ENCODE peak calls at places on chromosomes 4 and X, in five cellular contexts. O is H9, Y is progenitor cell of endocrine pancreas, X is BE2C, D is gastrocnemius medialis. F is an unnamed sample.
A peak's percentile ranks its signal among the peaks of the same experiment; 100 is the strongest.

GRCh38 chr4:88275949-88276515 is 8.3 kb downstream of the PPM1K start:
- DNase-seq in O (no peak), Y (no peak), X (no peak), D (no peak), F (no peak)

GRCh38 chr4:60368986-60369385 is 831.1 kb upstream of the ADGRL3 start:
- DNase-seq in O (no peak), Y (no peak), X (no peak), D (no peak), F (no peak)

GRCh38 chr4:130849985-130850632 is 1754.2 kb downstream of the C4orf33 start:
- DNase-seq in O (no peak), Y (no peak), X (peak; percentile 11), D (no peak), F (no peak)

GRCh38 chr4:81421346-81422218 is 50.1 kb downstream of the RASGEF1B start:
- DNase-seq in O (no peak), Y (no peak), X (no peak), D (no peak), F (no peak)

GRCh38 chrX:154013614-154014360 is 5.9 kb downstream of the IRAK1 start:
- DNase-seq in O (peak; percentile 63), Y (peak; percentile 32), X (peak; percentile 53), D (no peak), F (peak; percentile 60)

GRCh38 chr4:128844931-128845330 is 35.4 kb downstream of the JADE1 start:
- DNase-seq in O (no peak), Y (no peak), X (no peak), D (peak; percentile 21), F (no peak)

GRCh38 chr4:169640261-169640880 is 20.0 kb downstream of the CLCN3 start:
- DNase-seq in O (no peak), Y (no peak), X (no peak), D (no peak), F (no peak)

GRCh38 chrX:150575415-150575814 is 7.0 kb downstream of the MTM1 start:
- DNase-seq in O (no peak), Y (no peak), X (no peak), D (no peak), F (no peak)

GRCh38 chrX:112839856-112840255 is 775 bp downstream of the AMOT start:
- DNase-seq in O (no peak), Y (no peak), X (no peak), D (no peak), F (no peak)

GRCh38 chrX:118802857-118803256 is 20.8 kb upstream of the ZCCHC12 start:
- DNase-seq in O (no peak), Y (no peak), X (no peak), D (peak; percentile 14), F (no peak)

DNA sequence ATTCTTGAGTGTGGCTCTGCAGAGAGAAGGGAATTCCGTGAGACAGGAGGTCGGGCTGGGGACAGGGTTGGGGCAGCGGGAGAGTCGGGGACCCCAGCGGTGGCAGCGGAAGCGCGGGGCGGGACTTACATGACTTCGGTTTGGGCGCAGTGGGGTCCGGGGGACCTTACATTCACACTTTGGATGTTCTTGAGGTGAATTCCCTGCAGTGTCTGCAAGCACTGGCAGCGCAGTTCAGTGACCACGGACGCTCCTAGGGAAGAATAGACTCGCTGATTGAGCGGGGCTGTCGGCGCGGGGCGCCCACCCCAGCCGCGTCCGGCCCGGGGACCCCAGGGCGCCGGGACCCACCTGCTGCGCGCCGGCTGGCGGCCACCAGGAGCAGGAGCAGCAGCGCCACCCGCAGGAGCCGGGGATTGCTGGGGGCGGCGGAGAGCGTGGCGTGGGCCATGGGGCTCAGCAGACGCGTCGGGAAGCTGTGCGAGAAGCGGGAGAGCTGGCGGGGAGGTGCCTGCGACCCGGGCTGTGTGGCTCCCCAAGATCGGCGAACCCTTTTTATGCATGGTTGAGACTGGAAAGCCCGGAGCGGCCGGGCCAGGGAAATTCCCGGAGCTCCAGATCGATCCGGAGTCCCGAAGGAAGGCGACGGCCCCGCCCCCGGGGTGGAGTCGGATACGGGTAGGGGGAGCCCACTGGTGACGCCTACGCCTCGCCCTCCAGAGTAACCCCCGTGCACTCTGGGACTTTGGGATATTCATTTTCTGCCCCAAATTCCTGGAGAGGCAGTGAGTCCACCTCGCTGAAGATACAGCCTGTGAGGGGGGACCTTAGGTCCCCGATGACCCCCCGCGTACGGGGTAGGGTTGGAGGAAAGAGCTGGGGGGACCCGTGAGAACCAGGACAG is at the start of gene CXCL3:
- DNase-seq in O (peak; percentile 76), Y (peak; percentile 61), X (peak; percentile 34), D (peak; percentile 37), F (peak; percentile 86)
- TF ChIP-seq CTCF in O (peak; percentile 56), Y (peak; percentile 65), X (no peak), D (peak; percentile 9), F (no peak)

GRCh38 chr4:185036842-185037241 is 18.6 kb downstream of the HELT start:
- DNase-seq in O (no peak), Y (no peak), X (no peak), D (no peak), F (no peak)
- TF ChIP-seq CTCF in O (peak; percentile 55), Y (peak; percentile 12), X (no peak), D (no peak), F (no peak)

GRCh38 chr4:84158670-84159069 is 340.4 kb downstream of the NKX6-1 start:
- DNase-seq in O (no peak), Y (no peak), X (no peak), D (no peak), F (no peak)

DNA sequence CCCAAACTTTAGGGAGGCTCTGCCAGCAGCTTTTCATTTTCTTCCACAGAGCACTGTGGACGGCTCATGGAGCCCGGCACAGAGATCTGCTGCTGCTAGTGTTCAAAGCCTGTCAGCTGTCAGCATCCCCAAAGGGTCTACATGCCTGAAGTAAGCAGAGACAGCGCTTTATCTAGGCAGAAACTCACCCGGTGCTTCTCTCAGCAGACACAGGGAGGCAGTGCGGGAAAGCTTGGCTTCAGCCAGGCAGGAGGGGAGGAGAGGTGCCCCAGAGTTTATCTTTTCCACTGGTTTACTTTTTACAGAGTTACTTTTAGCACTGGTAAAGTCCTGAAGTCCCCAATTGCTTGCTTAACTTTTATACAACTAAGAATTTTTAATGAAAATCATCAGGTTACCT is 339.3 kb downstream of the NKX6-1 start:
- DNase-seq in O (peak; percentile 64), Y (no peak), X (peak; percentile 69), D (no peak), F (peak; percentile 44)
- TF ChIP-seq CTCF in O (peak; percentile 69), Y (peak; percentile 52), X (peak; percentile 77), D (no peak), F (peak; percentile 41)

DNA sequence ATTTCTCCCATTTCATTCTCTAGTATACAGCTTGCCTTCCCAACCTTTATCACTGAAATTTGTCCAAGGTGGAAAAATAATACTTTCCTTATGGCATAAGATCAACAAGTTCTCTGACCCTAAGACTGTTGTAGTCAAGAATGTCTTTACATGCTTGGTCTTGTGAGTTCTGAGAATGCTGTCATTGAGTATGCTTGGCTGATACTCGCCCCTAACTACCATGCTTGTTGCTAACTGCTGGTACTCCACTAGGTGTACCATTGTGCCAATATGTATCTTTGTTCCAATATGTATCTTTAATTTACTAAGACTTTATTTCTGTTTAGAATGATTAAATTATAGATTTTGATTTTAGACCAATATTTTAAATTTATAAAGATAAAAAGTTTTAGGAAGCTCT is 796.4 kb downstream of the PCDH7 start:
- DNase-seq in O (no peak), Y (no peak), X (no peak), D (no peak), F (no peak)
- TF ChIP-seq CTCF in O (peak; percentile 29), Y (no peak), X (no peak), D (no peak), F (no peak)

DNA sequence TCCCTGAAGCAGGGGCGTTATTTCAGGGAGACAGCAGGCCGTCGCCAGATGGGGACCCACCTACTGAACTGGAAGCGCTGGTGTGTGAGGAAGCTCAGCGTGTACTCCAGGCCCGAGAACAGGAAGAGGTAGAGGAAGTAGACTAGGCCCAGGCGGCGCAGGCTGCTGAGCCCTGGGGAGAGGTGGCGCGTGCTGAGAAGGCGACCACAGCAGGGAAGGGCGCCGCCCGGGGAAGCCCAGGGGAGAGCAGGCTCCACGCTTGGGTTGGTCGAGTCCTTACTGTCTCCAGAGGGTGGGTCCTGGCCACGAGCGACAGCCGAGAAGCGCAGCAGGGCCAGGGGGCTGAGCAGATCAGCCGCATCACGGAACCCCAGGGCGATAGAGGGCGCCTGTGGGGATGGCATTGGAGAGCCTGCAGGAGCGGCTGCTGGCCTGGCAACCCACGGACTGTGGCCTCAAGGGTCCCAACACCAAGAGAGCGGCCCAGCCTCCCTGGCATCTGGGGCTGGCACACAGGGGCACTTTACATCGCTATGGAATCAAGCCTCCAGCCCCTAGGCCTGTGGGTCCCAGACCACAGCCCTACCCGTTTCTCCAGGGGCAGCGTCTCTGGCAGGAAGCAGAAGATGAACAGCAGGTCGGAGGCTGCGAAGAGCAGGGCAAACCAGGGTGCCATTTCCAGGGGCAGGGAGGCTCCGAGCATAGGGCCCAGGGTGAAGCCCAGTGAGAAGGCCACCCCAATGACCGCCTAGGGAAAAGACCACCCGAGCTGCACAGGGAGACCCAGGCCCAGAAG is 31.2 kb downstream of the NOP14 start:
- DNase-seq in O (peak; percentile 71), Y (no peak), X (no peak), D (peak; percentile 49), F (no peak)
- TF ChIP-seq CTCF in O (peak; percentile 34), Y (no peak), X (no peak), D (no peak), F (no peak)

GRCh38 chr4:85703098-85703497 is 228.1 kb downstream of the ARHGAP24 start:
- DNase-seq in O (no peak), Y (no peak), X (no peak), D (no peak), F (no peak)

GRCh38 chr4:85713005-85713404 is 238.1 kb downstream of the ARHGAP24 start:
- DNase-seq in O (no peak), Y (no peak), X (no peak), D (no peak), F (no peak)

GRCh38 chr4:85707591-85707990 is 232.6 kb downstream of the ARHGAP24 start:
- DNase-seq in O (no peak), Y (no peak), X (no peak), D (no peak), F (no peak)

GRCh38 chr4:85708468-85708867 is 233.5 kb downstream of the ARHGAP24 start:
- DNase-seq in O (no peak), Y (no peak), X (no peak), D (no peak), F (no peak)
- TF ChIP-seq CTCF in O (peak; percentile 34), Y (no peak), X (peak; percentile 21), D (no peak), F (no peak)

GRCh38 chr4:143586080-143586479 is 72.6 kb downstream of the SMARCA5 start:
- DNase-seq in O (no peak), Y (no peak), X (no peak), D (no peak), F (no peak)

GRCh38 chr4:143585548-143585947 is 72.0 kb downstream of the SMARCA5 start:
- DNase-seq in O (no peak), Y (no peak), X (no peak), D (no peak), F (no peak)

GRCh38 chr4:143581331-143581961 is 67.9 kb downstream of the SMARCA5 start:
- DNase-seq in O (peak; percentile 68), Y (no peak), X (peak; percentile 19), D (no peak), F (no peak)
- TF ChIP-seq CTCF in O (peak; percentile 55), Y (no peak), X (peak; percentile 12), D (no peak), F (no peak)

GRCh38 chrX:12319012-12319519 is 180.8 kb downstream of the FRMPD4 start:
- DNase-seq in O (no peak), Y (no peak), X (no peak), D (no peak), F (no peak)
- TF ChIP-seq CTCF in O (peak; percentile 13), Y (no peak), X (no peak), D (no peak), F (no peak)

GRCh38 chr4:24722026-24722568 is 73.3 kb upstream of the SOD3 start:
- DNase-seq in O (no peak), Y (no peak), X (no peak), D (no peak), F (no peak)
- TF ChIP-seq CTCF in O (no peak), Y (no peak), X (no peak), D (no peak), F (no peak)